ENCODE peak calls at places on chromosome 12, in six cellular contexts. T is choroid plexus epithelial cell, O is heart right ventricle, D is skeletal muscle cell, I is ovary, X is GM23338. C is an unnamed sample.

GRCh38 chr12:106078358-106079025 is 60.3 kb downstream of the NUAK1 start:
- DNase-seq in O (peak), X (no peak), I (no peak), D (no peak), T (peak), C (peak)

GRCh38 chr12:104498211-104498801 is 41.6 kb downstream of the CHST11 start:
- DNase-seq in D (peak), O (no peak), I (no peak), T (no peak), X (no peak), C (no peak)

GRCh38 chr12:18595406-18595805 is 142.4 kb downstream of the PLCZ1 start:
- DNase-seq in O (no peak), I (no peak), D (no peak), T (peak), X (peak), C (no peak)

GRCh38 chr12:13181375-13182070 is 15.0 kb upstream of the EMP1 start:
- DNase-seq in O (no peak), T (no peak), I (no peak), D (no peak), X (no peak), C (no peak)

GRCh38 chr12:108609535-108610335 is 11.9 kb upstream of the TMEM119 start:
- DNase-seq in T (peak), D (peak), O (peak), I (peak), X (no peak), C (no peak)

GRCh38 chr12:4564819-4565218 is 2.8 kb downstream of the DYRK4 start:
- DNase-seq in D (no peak), T (no peak), X (no peak), I (no peak), O (no peak), C (no peak)

GRCh38 chr12:21413369-21414277 is 23.8 kb upstream of the PYROXD1 start:
- DNase-seq in T (peak), X (no peak), I (no peak), D (no peak), O (no peak), C (no peak)

GRCh38 chr12:32921397-32921796 is 24.8 kb upstream of the PKP2 start:
- DNase-seq in T (peak), O (no peak), X (no peak), I (no peak), D (no peak), C (peak)

GRCh38 chr12:121799175-121799841 is 4.5 kb upstream of the SETD1B start:
- DNase-seq in X (peak), I (peak), T (peak), D (no peak), O (peak), C (peak)

GRCh38 chr12:2335109-2335508 is 282.3 kb downstream of the CACNA1C start:
- DNase-seq in O (no peak), D (no peak), X (no peak), I (no peak), T (no peak), C (peak)

GRCh38 chr12:53054112-53054878 is 4.4 kb downstream of the TNS2 start:
- DNase-seq in O (peak), I (peak), D (peak), X (peak), T (peak), C (peak)

GRCh38 chr12:27539191-27539631 is 15.2 kb downstream of the PPFIBP1 start:
- DNase-seq in X (no peak), I (no peak), D (peak), T (peak), O (no peak), C (no peak)

GRCh38 chr12:2739069-2739468 is 55.7 kb upstream of the FKBP4 start:
- DNase-seq in O (no peak), X (no peak), I (no peak), D (no peak), T (no peak), C (no peak)

GRCh38 chr12:4307593-4308333 is 13.2 kb upstream of the TIGAR start:
- DNase-seq in O (peak), D (peak), I (peak), X (peak), T (peak), C (peak)

GRCh38 chr12:4584896-4585295 is 22.9 kb downstream of the DYRK4 start:
- DNase-seq in D (no peak), X (no peak), I (no peak), T (no peak), O (no peak), C (no peak)

GRCh38 chr12:127383281-127383680 is 883.7 kb upstream of the TMEM132C start:
- DNase-seq in O (no peak), D (no peak), X (no peak), I (no peak), T (no peak), C (no peak)

GRCh38 chr12:26471560-26471959 is 276.2 kb downstream of the SSPN start:
- DNase-seq in O (no peak), T (peak), X (no peak), I (no peak), D (peak), C (no peak)

GRCh38 chr12:132360906-132361777 is 31.8 kb upstream of the GALNT9 start:
- DNase-seq in I (no peak), X (no peak), D (no peak), T (no peak), O (no peak), C (no peak)

GRCh38 chr12:108442077-108442476 is 73.0 kb upstream of the FICD start:
- DNase-seq in I (no peak), X (peak), O (no peak), T (no peak), D (no peak), C (no peak)

GRCh38 chr12:98352218-98352811 is 163.1 kb upstream of the TMPO start:
- DNase-seq in I (no peak), X (no peak), T (peak), D (peak), O (no peak), C (peak)

GRCh38 chr12:110111476-110112334 is 12.5 kb upstream of the IFT81 start:
- DNase-seq in X (no peak), O (no peak), I (no peak), D (no peak), T (no peak), C (no peak)

GRCh38 chr12:110109037-110109836 is 14.9 kb upstream of the IFT81 start:
- DNase-seq in O (peak), I (peak), D (peak), X (peak), T (peak), C (peak)

GRCh38 chr12:110108309-110109036 is 15.7 kb upstream of the IFT81 start:
- DNase-seq in T (no peak), D (no peak), X (no peak), O (no peak), I (no peak), C (no peak)

GRCh38 chr12:110112335-110112660 is 11.9 kb upstream of the IFT81 start:
- DNase-seq in D (no peak), O (no peak), X (no peak), I (no peak), T (no peak), C (no peak)

DNA sequence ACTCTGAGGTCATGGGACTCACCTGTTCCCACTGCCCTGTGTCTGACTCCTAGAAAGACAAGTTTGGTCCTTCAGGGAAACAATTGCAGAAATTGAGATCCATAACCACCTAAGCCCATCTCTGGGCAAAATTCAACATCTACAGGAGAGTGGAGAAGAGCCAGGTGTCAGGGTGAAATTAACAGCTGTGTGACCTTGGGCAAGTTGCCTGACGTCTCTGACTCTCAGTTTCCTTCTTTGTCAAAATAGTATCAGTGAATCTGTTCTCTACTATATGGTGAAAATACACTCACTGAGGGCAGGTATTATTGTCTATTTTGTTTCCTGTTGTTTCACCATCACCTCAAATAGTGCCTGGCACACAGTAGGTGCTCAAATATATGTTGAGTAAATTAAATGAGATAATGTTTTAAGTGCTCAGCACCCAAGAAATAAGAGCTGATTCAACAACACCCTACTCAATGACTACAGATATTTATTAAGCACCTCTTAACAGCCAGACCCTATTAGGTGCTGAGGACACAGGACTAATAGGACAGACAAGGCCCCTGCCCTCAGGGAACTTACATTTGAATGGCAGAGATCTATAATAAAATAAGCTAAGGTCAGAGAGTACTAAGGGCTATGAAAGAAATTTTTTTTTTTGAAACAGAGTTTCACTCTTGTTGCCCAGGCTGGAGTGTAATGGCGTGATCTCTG is 14.2 kb upstream of the IFT81 start:
- DNase-seq in T (no peak), D (no peak), X (no peak), I (no peak), O (no peak), C (no peak)
- H3K4me3 ChIP-seq in T (no peak), D (peak), X (no peak), I (no peak), O (no peak), C (no peak)

GRCh38 chr12:15733136-15733535 is 56.1 kb downstream of the EPS8 start:
- DNase-seq in T (no peak), I (no peak), X (no peak), O (no peak), D (no peak), C (no peak)
- H3K4me3 ChIP-seq in T (no peak), I (no peak), X (no peak), O (no peak), D (no peak), C (no peak)

DNA sequence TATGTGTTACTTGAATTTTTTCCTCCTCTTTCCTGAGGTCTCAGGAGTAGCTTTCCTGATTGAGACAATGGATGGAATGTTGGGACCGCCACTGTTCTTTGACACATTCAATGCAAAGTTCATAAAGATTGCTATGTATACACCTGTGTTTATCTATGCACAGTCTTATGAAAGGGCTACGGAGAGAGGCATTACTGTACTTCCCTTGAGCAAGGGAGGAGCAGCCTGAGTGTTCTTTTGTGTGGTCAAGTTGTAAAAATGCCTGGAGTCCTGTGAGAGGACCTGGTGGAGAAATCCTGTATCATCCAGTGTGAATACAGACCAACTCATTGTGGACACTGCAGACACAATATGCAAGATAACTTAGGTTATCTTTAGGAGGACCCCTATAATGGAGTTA is 1.2 kb downstream of the SRGAP1 start:
- DNase-seq in O (no peak), I (no peak), D (no peak), T (peak), X (no peak), C (peak)
- H3K4me3 ChIP-seq in O (peak), I (peak), D (peak), T (peak), X (peak), C (peak)

DNA sequence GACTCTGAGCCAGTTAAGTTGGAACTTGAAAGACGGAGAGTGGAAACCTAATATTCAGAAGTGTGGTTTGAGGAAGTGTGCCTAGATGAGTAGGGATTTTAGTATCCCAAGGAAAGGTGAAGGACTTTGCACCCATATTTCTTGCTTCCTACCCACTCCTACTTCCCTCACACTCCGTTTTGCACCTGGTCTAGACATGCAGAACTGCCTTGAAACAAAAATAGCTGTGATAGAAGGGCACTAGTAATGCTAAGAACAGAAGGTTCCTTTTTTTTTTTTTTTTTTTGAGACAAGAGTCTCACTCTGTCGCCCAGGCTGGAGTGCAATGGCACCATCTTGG is 732 bp upstream of the ARF3 start:
- DNase-seq in O (no peak), D (no peak), T (no peak), I (no peak), X (no peak), C (no peak)
- H3K4me3 ChIP-seq in O (peak), D (peak), T (no peak), I (peak), X (peak), C (peak)

GRCh38 chr12:124640096-124640495 is 72.7 kb upstream of the NCOR2 start:
- DNase-seq in X (no peak), I (no peak), D (no peak), O (no peak), T (no peak), C (peak)
- H3K4me3 ChIP-seq in X (no peak), I (no peak), D (no peak), O (no peak), T (no peak), C (no peak)

GRCh38 chr12:99985631-99986030 is 895 bp upstream of the ANKS1B start:
- DNase-seq in X (no peak), I (no peak), T (no peak), O (no peak), D (no peak), C (no peak)

GRCh38 chr12:99985129-99985570 is 414 bp upstream of the ANKS1B start:
- DNase-seq in I (no peak), O (no peak), X (no peak), T (peak), D (no peak), C (peak)

GRCh38 chr12:99981639-99982190 is 3.0 kb downstream of the ANKS1B start:
- DNase-seq in D (no peak), O (no peak), X (no peak), I (no peak), T (no peak), C (no peak)

GRCh38 chr12:99983721-99984258 is 946 bp downstream of the ANKS1B start:
- DNase-seq in I (peak), D (no peak), O (no peak), X (no peak), T (peak), C (peak)

DNA sequence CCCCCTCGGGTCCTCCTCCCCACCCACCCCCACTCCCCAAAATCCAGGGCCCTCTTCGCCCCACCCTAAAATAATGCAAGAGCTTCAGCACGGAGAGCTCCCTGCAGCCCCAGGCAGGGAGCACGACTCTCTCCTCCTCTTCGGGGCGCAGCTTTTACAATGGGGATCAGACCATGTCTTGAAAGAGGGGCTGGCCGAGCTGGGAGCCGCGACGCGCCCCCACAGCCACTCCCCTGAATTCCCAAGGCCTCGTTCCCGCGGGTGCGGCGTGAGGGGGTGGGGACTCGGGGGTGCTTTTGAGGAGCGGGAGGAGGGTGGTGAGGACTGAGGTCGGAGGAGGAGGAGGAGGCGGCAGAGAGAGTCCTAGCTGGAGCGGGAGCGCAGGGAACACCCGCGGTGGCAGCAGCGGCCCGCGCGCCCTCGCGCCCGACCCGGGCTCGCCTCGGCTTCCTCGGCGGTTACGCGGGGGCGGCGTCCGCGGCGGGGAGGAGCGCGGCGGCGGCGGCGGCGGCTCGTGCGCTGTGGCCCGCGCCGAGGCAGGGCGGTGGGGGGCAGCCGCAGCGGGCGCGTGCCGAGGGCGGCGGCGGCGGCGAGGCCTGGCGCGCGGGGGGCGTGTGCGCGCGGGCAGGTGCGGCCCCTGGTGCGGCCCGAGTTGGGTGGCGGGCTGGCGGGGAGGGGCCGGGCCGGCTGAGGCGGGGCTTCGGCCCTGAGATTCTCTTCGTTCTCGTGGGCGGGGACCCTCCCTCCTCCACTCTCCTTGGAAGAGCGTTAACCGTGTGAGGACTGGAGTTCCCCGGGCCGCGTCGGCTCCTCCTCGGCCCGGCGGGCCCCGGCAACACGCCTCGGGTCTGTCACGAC is at the start of gene ANKS1B:
- DNase-seq in T (peak), O (peak), X (peak), I (peak), D (no peak), C (peak)
- H3K4me3 ChIP-seq in T (peak), O (peak), X (peak), I (peak), D (peak), C (peak)

DNA sequence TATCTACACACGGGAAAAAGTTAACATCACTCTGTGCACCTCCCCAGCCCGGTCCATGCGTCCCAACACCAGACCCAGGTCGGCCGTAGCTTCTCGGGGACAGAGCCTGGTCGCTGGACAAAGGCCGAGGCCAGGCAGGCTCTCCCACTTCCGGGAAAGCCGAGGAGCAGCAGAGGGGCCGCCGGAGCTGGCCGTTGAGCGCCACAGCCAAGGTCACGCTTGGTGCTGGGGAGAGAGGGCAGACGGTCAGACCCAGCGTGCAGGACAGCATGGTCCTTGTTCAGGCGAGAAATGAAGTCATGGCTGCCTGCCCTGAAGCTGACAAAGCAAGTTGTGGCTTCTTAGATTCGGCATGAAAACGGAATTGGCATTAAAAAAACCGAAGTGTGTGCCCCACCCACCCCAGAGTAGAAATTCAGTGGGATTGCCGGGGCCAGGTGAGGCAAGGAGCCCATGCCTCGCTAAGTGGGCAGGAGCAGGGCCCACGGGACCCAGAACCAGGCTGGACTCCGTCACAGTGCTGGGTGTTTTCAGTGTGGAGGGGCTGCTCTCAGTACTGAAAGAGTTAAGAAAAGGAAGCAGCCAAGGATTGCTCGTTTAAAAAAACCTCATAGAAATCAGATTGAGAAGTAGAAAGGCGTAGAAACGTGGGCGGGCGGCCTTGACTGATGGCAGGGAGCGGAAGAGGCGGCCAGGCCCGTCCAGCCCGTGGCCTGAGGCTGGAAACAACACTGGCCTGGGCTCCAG is 4.3 kb downstream of the ARL6IP4 start:
- DNase-seq in T (no peak), D (no peak), O (peak), I (peak), X (no peak), C (no peak)
- H3K4me3 ChIP-seq in T (peak), D (no peak), O (peak), I (no peak), X (no peak), C (no peak)

GRCh38 chr12:101773560-101774206 is 34.4 kb upstream of the SYCP3 start:
- DNase-seq in O (peak), X (peak), I (peak), T (peak), D (no peak), C (peak)

GRCh38 chr12:101769865-101770264 is 30.6 kb upstream of the SYCP3 start:
- DNase-seq in O (no peak), I (no peak), D (no peak), T (no peak), X (no peak), C (no peak)

GRCh38 chr12:101775814-101776213 is 36.6 kb upstream of the SYCP3 start:
- DNase-seq in D (no peak), I (no peak), X (no peak), T (no peak), O (no peak), C (no peak)

GRCh38 chr12:101768781-101769180 is 29.5 kb upstream of the SYCP3 start:
- DNase-seq in I (no peak), O (no peak), T (no peak), X (no peak), D (no peak), C (no peak)

DNA sequence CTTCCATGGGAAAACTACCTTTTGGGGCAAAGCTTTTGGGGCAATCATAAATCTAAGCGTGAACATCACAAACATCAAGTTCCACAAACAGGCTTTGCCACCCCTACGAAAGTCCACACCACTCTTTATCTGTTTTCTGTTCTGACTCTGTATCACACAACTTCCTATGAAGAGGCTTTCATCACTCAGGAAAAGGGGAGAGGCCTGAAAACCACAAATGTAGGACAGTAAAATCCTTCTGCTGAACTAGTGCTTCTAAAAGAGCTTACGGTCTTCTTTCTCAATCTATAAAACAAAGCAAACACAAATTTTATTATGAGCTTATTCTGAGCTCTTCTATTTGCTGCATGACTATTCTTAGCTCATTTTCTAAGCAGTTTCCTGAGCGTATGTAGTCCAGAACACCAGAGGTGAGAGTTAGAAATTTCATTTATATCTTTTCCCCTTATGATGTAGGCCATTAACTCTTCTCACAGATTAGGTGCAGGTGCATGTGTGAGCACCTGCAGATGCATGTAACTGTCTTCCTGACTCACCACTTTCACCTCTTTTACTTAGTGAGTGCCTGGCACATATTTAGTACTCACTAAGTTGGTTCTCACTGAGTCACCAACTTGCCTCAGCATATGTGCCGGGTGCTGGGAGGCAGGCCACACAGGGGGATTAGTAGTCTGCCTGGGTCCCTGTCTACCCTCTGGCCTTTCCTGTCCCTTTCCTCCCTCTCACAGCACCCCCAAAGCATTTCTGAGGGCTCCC is 32.9 kb upstream of the SYCP3 start:
- DNase-seq in I (no peak), O (no peak), T (peak), D (no peak), X (no peak), C (no peak)
- H3K4me3 ChIP-seq in I (no peak), O (no peak), T (no peak), D (no peak), X (no peak), C (no peak)

C was measured in endothelial cell of umbilical vein.